ENCODE peak calls at places on chromosomes 12 and 14, in seven cellular contexts. K is NCI-H1092 treated with DMSO at 0.1 percent for 48 hours, B is heart left ventricle, E is midbrain, J is ecto neural progenitor cell, Y is DMS153, O is substantia nigra. I is an unnamed sample.

GRCh38 chr12:30201301-30202160 is 417.8 kb upstream of the TMTC1 start:
- DNase-seq in K (no peak), B (no peak), E (no peak), J (no peak), Y (peak; percentile 11), O (no peak), I (no peak)

GRCh38 chr12:116558280-116559079 is 701 bp upstream of the MAP1LC3B2 start:
- DNase-seq in K (no peak), B (no peak), E (no peak), J (no peak), Y (no peak), O (no peak), I (no peak)

GRCh38 chr12:10623131-10623530 is 9.7 kb upstream of the MAGOHB start:
- DNase-seq in K (no peak), B (no peak), E (no peak), J (no peak), Y (no peak), O (no peak), I (no peak)

GRCh38 chr12:108724054-108724889 is 7.0 kb downstream of the CORO1C start:
- DNase-seq in K (no peak), B (peak; percentile 39), E (no peak), J (no peak), Y (no peak), O (no peak), I (no peak)

GRCh38 chr12:6180300-6181051 is 19.7 kb upstream of the CD9 start:
- DNase-seq in K (no peak), B (peak; percentile 87), E (no peak), J (peak; percentile 63), Y (no peak), O (no peak), I (no peak)

GRCh38 chr12:104376650-104377506 is 73.3 kb downstream of the EID3 start:
- DNase-seq in K (no peak), B (no peak), E (no peak), J (no peak), Y (no peak), O (no peak), I (no peak)

GRCh38 chr12:49470986-49471385 is 67.8 kb upstream of the KCNH3 start:
- DNase-seq in K (no peak), B (no peak), E (no peak), J (no peak), Y (no peak), O (no peak), I (no peak)

GRCh38 chr12:111309584-111309983 is 59.3 kb downstream of the PHETA1 start:
- DNase-seq in K (no peak), B (no peak), E (no peak), J (no peak), Y (no peak), O (no peak), I (no peak)

GRCh38 chr12:22692964-22693555 is 68.1 kb downstream of the ETNK1 start:
- DNase-seq in K (no peak), B (no peak), E (no peak), J (no peak), Y (no peak), O (no peak), I (no peak)

GRCh38 chr12:62847709-62848108 is 87.2 kb downstream of the PPM1H start:
- DNase-seq in K (no peak), B (no peak), E (no peak), J (no peak), Y (no peak), O (no peak), I (no peak)

GRCh38 chr14:68768316-68768715 is 24.6 kb downstream of the ZFP36L1 start:
- DNase-seq in K (no peak), B (no peak), E (no peak), J (no peak), Y (no peak), O (no peak), I (no peak)

GRCh38 chr12:121789800-121790748 is 3.4 kb downstream of the RHOF start:
- DNase-seq in K (no peak), B (peak; percentile 75), E (no peak), J (no peak), Y (no peak), O (peak; percentile 20), I (peak; percentile 90)

GRCh38 chr12:124008629-124009028 is 35.6 kb downstream of the ZNF664 start:
- DNase-seq in K (no peak), B (no peak), E (peak; percentile 34), J (no peak), Y (no peak), O (no peak), I (no peak)

GRCh38 chr14:96554315-96554910 is 52.2 kb downstream of the PAPOLA start:
- DNase-seq in K (peak; percentile 6), B (no peak), E (no peak), J (no peak), Y (no peak), O (no peak), I (no peak)

I was measured in activated CD4-positive, CD25-positive, alpha-beta regulatory T cell treated with anti-CD3 and anti-CD28 coated beads, Interleukin-2, amount 50 U/mL, for 16 hours.